ENCODE peak calls at places on chromosomes 12 and 14, in nine cellular contexts. V, X, B, S, U, E, C, J and F are unnamed samples.
A peak's percentile ranks its signal among the peaks of the same experiment; 100 is the strongest.

GRCh38 chr14:61536661-61537566 is 158.4 kb upstream of the HIF1A start:
- DNase-seq in S (no peak), U (no peak), X (no peak), J (no peak), E (no peak), C (no peak), V (no peak), B (no peak), F (no peak)

GRCh38 chr12:122870867-122871664 is 24.9 kb downstream of the VPS37B start:
- DNase-seq in C (no peak), V (no peak), S (peak; percentile 53), U (no peak), J (no peak), X (peak; percentile 70), E (no peak), B (no peak), F (no peak)

GRCh38 chr12:131755305-131756113 is 44.6 kb downstream of the SFSWAP start:
- DNase-seq in X (no peak), U (no peak), E (no peak), J (peak; percentile 10), B (peak; percentile 44), S (no peak), V (no peak), C (no peak), F (no peak)

GRCh38 chr14:62304172-62304571 is 542.0 kb downstream of the SNAPC1 start:
- DNase-seq in U (no peak), S (no peak), E (no peak), V (no peak), C (no peak), B (no peak), X (no peak), J (no peak), F (no peak)

GRCh38 chr14:103232831-103233319 is 101.2 kb upstream of the EIF5 start:
- DNase-seq in J (no peak), V (no peak), U (no peak), X (no peak), B (no peak), E (no peak), S (no peak), C (no peak), F (no peak)

GRCh38 chr14:35386673-35387125 is 17.9 kb downstream of the NFKBIA start:
- DNase-seq in E (no peak), X (no peak), C (no peak), J (no peak), S (no peak), V (no peak), B (no peak), U (no peak), F (no peak)

GRCh38 chr12:113903381-113903863 is 62.7 kb downstream of the RBM19 start:
- DNase-seq in X (no peak), U (no peak), S (no peak), C (no peak), J (peak; percentile 80), E (no peak), V (no peak), B (no peak), F (no peak)

GRCh38 chr12:110278137-110278536 is 2.9 kb upstream of the ATP2A2 start:
- DNase-seq in X (no peak), S (no peak), E (no peak), C (no peak), J (no peak), V (no peak), U (no peak), B (no peak), F (no peak)

GRCh38 chr12:5908251-5908650 is 36.8 kb downstream of the ANO2 start:
- DNase-seq in V (no peak), E (no peak), S (no peak), C (no peak), J (no peak), X (no peak), U (no peak), B (no peak), F (no peak)

GRCh38 chr12:6113691-6114475 is 10.6 kb downstream of the VWF start:
- DNase-seq in S (no peak), J (no peak), E (no peak), X (no peak), B (no peak), U (no peak), V (no peak), C (no peak), F (no peak)

GRCh38 chr14:81464253-81465001 is 64.3 kb upstream of the STON2 start:
- DNase-seq in U (no peak), J (peak; percentile 50), X (peak; percentile 58), C (no peak), B (peak; percentile 63), S (peak; percentile 54), V (peak; percentile 27), E (peak; percentile 23), F (peak; percentile 13)

GRCh38 chr14:55015006-55015405 is 11.9 kb downstream of the WDHD1 start:
- DNase-seq in B (no peak), E (no peak), X (no peak), S (no peak), J (no peak), V (no peak), C (no peak), U (no peak), F (no peak)

GRCh38 chr14:37034410-37035285 is 137.8 kb downstream of the SLC25A21 start:
- DNase-seq in C (no peak), S (no peak), V (no peak), U (no peak), E (no peak), X (no peak), B (no peak), J (peak; percentile 54), F (no peak)